ENCODE peak calls at places on chromosomes 6 and 20, in seven cellular contexts. S is adipocyte, C is psoas muscle, Q is PC-3, P is nephron progenitor cell, G is T-helper 1 cell, M is NCI-H774. F is an unnamed sample.

GRCh38 chr6:36734486-36735060 is 36.9 kb downstream of the RAB44 start:
- DNase-seq in P (no peak), Q (no peak), S (no peak), M (no peak), G (no peak), C (no peak), F (peak; percentile 49)

GRCh38 chr6:168326294-168327261 is 7.0 kb upstream of the DACT2 start:
- DNase-seq in Q (peak; percentile 4), S (no peak), P (no peak), C (no peak), M (no peak), G (no peak), F (peak; percentile 63)

GRCh38 chr6:41651962-41652657 is 13.8 kb downstream of the MDFI start:
- DNase-seq in Q (no peak), C (no peak), M (no peak), S (no peak), G (no peak), P (no peak), F (no peak)

GRCh38 chr6:105038259-105038658 is 81.4 kb downstream of the LIN28B start:
- DNase-seq in P (no peak), G (no peak), M (no peak), S (no peak), Q (no peak), C (no peak), F (no peak)

GRCh38 chr20:31806564-31807355 is 12.4 kb upstream of the MYLK2 start:
- DNase-seq in P (no peak), G (no peak), S (no peak), Q (peak; percentile 22), M (no peak), C (no peak), F (no peak)

GRCh38 chr6:1335367-1336037 is 23.6 kb downstream of the FOXQ1 start:
- DNase-seq in P (no peak), Q (peak; percentile 96), C (no peak), S (peak; percentile 95), M (no peak), G (no peak), F (peak; percentile 76)

GRCh38 chr6:33392168-33392947 is 735 bp downstream of the KIFC1 start:
- DNase-seq in C (no peak), M (no peak), Q (peak; percentile 16), S (peak; percentile 57), P (no peak), G (no peak), F (no peak)

GRCh38 chr6:12484519-12484918 is 194.4 kb downstream of the EDN1 start:
- DNase-seq in S (no peak), G (no peak), P (no peak), C (no peak), M (no peak), Q (peak; percentile 26), F (no peak)

GRCh38 chr6:55255061-55255571 is 72.2 kb upstream of the GFRAL start:
- DNase-seq in Q (no peak), S (no peak), C (no peak), P (peak; percentile 5), G (no peak), M (no peak), F (no peak)

GRCh38 chr6:143594647-143595046 is 83.1 kb upstream of the PHACTR2 start:
- DNase-seq in G (no peak), Q (no peak), C (no peak), M (no peak), S (no peak), P (no peak), F (no peak)

GRCh38 chr6:141282263-141282662 is 850.5 kb upstream of the GJE1 start:
- DNase-seq in C (no peak), S (no peak), Q (no peak), P (no peak), G (no peak), M (no peak), F (no peak)

GRCh38 chr6:120965814-120966213 is 368.5 kb downstream of the TBC1D32 start:
- DNase-seq in G (no peak), M (no peak), Q (peak; percentile 45), P (no peak), S (no peak), C (no peak), F (no peak)

GRCh38 chr6:82906951-82907350 is 158.7 kb downstream of the UBE3D start:
- DNase-seq in P (no peak), S (peak; percentile 47), Q (peak; percentile 70), M (no peak), G (no peak), C (no peak), F (no peak)

GRCh38 chr20:37411408-37412306 is 65.7 kb downstream of the SRC start:
- DNase-seq in M (no peak), P (no peak), G (no peak), C (no peak), S (no peak), Q (no peak), F (peak; percentile 71)

GRCh38 chr6:151054304-151054703 is 185.5 kb upstream of the AKAP12 start:
- DNase-seq in P (peak; percentile 54), Q (no peak), S (no peak), G (no peak), C (no peak), M (no peak), F (peak; percentile 71)

GRCh38 chr20:37525810-37526209 is 1.9 kb downstream of the BLCAP start:
- DNase-seq in P (no peak), Q (no peak), G (no peak), M (no peak), C (no peak), S (no peak), F (no peak)

GRCh38 chr20:3755269-3755668 is 12.3 kb downstream of the ADISSP start:
- DNase-seq in C (no peak), G (no peak), Q (no peak), M (no peak), P (no peak), S (no peak), F (peak; percentile 32)

GRCh38 chr6:7148100-7148822 is 40.5 kb downstream of the RREB1 start:
- DNase-seq in C (no peak), M (no peak), S (peak; percentile 30), P (no peak), G (no peak), Q (peak; percentile 91), F (no peak)

GRCh38 chr6:169956580-169956979 is 205.2 kb downstream of the ERMARD start:
- DNase-seq in P (no peak), Q (no peak), S (no peak), G (no peak), C (no peak), M (no peak), F (peak; percentile 40)

GRCh38 chr6:3284436-3284876 is 25.7 kb downstream of the PSMG4 start:
- DNase-seq in G (no peak), M (no peak), S (no peak), P (no peak), C (no peak), Q (no peak), F (peak; percentile 75)

GRCh38 chr6:99282479-99283062 is 66.9 kb downstream of the FAXC start:
- DNase-seq in P (no peak), C (no peak), Q (peak; percentile 26), M (peak; percentile 27), S (peak; percentile 71), G (no peak), F (no peak)

F was measured in right cardiac atrium.